ENCODE peak calls at places on chromosomes 5 and 9, in five cellular contexts. S is fibroblast of pulmonary artery, B is gastrocnemius medialis, J is GM10248, F is glutamatergic neuron. L is an unnamed sample.

GRCh38 chr9:90964101-90965020 is 162.7 kb downstream of the SYK start:
- DNase-seq in S (no peak), B (no peak), J (peak), F (no peak), L (no peak)

GRCh38 chr9:110115868-110116542 is 92.0 kb downstream of the C9orf152 start:
- DNase-seq in S (peak), B (no peak), J (no peak), F (no peak), L (no peak)

GRCh38 chr9:113609562-113610318 is 146.2 kb downstream of the RGS3 start:
- DNase-seq in S (peak), B (peak), J (no peak), F (no peak), L (no peak)

GRCh38 chr9:121837113-121838010 is 185.9 kb downstream of the DAB2IP start:
- DNase-seq in S (peak), B (no peak), J (no peak), F (no peak), L (no peak)

GRCh38 chr9:37976714-37977477 is 73.0 kb upstream of the SLC25A51 start:
- DNase-seq in S (peak), B (no peak), J (no peak), F (no peak), L (peak)

GRCh38 chr5:163580516-163580915 is 75.1 kb downstream of the MAT2B start:
- DNase-seq in S (no peak), B (no peak), J (no peak), F (no peak), L (no peak)

GRCh38 chr5:126544087-126544740 is 50.8 kb downstream of the ALDH7A1 start:
- DNase-seq in S (peak), B (no peak), J (peak), F (peak), L (no peak)

GRCh38 chr9:124206391-124206790 is 51.4 kb upstream of the NEK6 start:
- DNase-seq in S (no peak), B (no peak), J (no peak), F (no peak), L (no peak)

GRCh38 chr5:75566710-75567309 is 44.4 kb upstream of the ANKDD1B start:
- DNase-seq in S (peak), B (no peak), J (peak), F (no peak), L (peak)

GRCh38 chr5:95759634-95760033 is 28.5 kb downstream of the RHOBTB3 start:
- DNase-seq in S (peak), B (no peak), J (no peak), F (no peak), L (no peak)

GRCh38 chr5:137921931-137922330 is 32.7 kb downstream of the PKD2L2 start:
- DNase-seq in S (peak), B (no peak), J (no peak), F (no peak), L (no peak)

GRCh38 chr5:1008451-1009358 is at the start of gene NKD2:
- DNase-seq in S (no peak), B (peak), J (peak), F (peak), L (no peak)

GRCh38 chr5:5360878-5361520 is 61.5 kb upstream of the ICE1 start:
- DNase-seq in S (no peak), B (no peak), J (no peak), F (no peak), L (no peak)

GRCh38 chr9:34046784-34047379 is 1.8 kb downstream of the UBAP2 start:
- DNase-seq in S (peak), B (no peak), J (no peak), F (no peak), L (no peak)

GRCh38 chr9:72579880-72580570 is 58.6 kb downstream of the TMC1 start:
- DNase-seq in S (peak), B (no peak), J (no peak), F (no peak), L (no peak)

GRCh38 chr5:14873790-14874189 is 2.2 kb upstream of the ANKH start:
- DNase-seq in S (no peak), B (no peak), J (no peak), F (no peak), L (no peak)

GRCh38 chr5:14871084-14871572 is 450 bp downstream of the ANKH start:
- DNase-seq in S (no peak), B (peak), J (peak), F (peak), L (no peak)

GRCh38 chr5:14873093-14873492 is 1.5 kb upstream of the ANKH start:
- DNase-seq in S (no peak), B (no peak), J (no peak), F (no peak), L (no peak)

GRCh38 chr5:14871573-14872069 is at the start of gene ANKH:
- DNase-seq in S (peak), B (peak), J (peak), F (peak), L (no peak)

DNA sequence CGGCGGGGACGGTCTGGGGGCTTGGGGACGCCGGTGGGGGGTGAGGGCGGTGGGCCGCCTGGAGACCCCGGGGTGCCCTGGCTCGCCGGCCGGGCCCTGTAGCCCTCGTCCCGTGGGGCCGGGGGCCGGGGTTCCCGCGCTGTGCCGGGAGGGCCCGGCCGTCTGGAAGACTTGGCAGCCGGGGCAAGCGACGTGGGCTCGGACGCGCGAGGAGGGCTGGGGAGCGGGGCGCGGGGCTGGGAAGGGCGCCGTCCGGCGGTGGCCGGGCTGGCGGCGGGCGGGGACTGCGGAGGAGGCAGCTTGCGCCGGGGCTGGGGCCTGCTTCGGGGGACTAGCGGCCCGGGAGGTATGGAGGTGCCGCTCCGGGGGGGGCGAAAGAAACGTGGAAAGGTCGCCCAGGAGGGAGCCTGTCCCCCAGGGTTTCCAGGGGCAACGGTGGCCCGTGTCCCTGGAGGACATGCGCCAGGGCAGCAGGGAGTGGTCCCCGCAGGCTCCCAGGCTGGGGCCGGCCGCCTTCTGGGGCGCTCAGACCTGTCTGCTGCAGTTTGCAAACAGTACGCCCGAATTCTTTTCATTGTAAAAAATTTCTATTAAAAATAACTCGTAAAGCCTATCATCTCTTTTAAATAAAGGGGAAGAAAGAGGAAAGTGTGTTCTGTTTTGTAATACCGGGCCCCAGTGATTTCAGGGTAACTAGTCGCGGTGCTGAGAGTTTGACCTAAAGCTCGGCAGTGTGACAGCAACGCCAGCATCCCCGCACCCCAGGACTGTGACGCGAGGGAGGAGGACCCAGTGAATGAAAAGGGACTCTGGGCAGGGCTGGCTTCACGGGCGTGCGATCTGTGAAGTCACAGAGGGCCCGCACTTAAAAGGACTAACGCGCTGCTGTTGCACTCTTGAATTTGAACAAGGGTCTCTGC is 752 bp upstream of the ANKH start:
- DNase-seq in S (peak), B (peak), J (peak), F (peak), L (no peak)
- TF ChIP-seq CTCF in S (no peak), B (peak), J (peak), F (no peak), L (peak)

GRCh38 chr9:17589771-17590170 is 10.9 kb downstream of the SH3GL2 start:
- DNase-seq in S (no peak), B (no peak), J (no peak), F (no peak), L (no peak)

GRCh38 chr9:17588395-17588794 is 9.5 kb downstream of the SH3GL2 start:
- DNase-seq in S (no peak), B (no peak), J (no peak), F (no peak), L (no peak)

GRCh38 chr9:17587113-17587512 is 8.2 kb downstream of the SH3GL2 start:
- DNase-seq in S (no peak), B (no peak), J (no peak), F (no peak), L (no peak)
- TF ChIP-seq CTCF in S (no peak), B (no peak), J (no peak), F (no peak), L (no peak)

GRCh38 chr9:126307306-126308061 is 19.1 kb upstream of the MVB12B start:
- DNase-seq in S (no peak), B (no peak), J (no peak), F (no peak), L (no peak)
- TF ChIP-seq CTCF in S (no peak), B (no peak), J (no peak), F (no peak), L (no peak)

GRCh38 chr9:128257086-128257825 is 18.6 kb downstream of the GOLGA2 start:
- DNase-seq in S (no peak), B (no peak), J (no peak), F (no peak), L (no peak)
- TF ChIP-seq CTCF in S (no peak), B (no peak), J (no peak), F (no peak), L (no peak)

L was measured in AG09309.